ENCODE peak calls at places on chromosomes 5 and 9, in six cellular contexts. Z is endodermal cell; B is mammary epithelial cell; G is ascending aorta; D is naive thymus-derived CD4-positive, alpha-beta T cell; Y is NB4. T is an unnamed sample.

GRCh38 chr9:9790216-9790872 is 822.5 kb downstream of the PTPRD start:
- DNase-seq in Y (peak), D (no peak), G (no peak), B (peak), Z (peak), T (peak)

GRCh38 chr5:4019841-4020240 is 424.2 kb downstream of the IRX1 start:
- DNase-seq in G (no peak), D (no peak), Z (no peak), Y (no peak), B (no peak), T (no peak)

GRCh38 chr5:180604271-180604670 is 13.0 kb upstream of the SCGB3A1 start:
- DNase-seq in G (no peak), D (no peak), Y (no peak), B (no peak), Z (no peak), T (no peak)

GRCh38 chr9:3330792-3331420 is 194.9 kb downstream of the RFX3 start:
- DNase-seq in B (peak), G (no peak), D (no peak), Y (no peak), Z (no peak), T (peak)

GRCh38 chr5:16156152-16156551 is 23.4 kb downstream of the MARCHF11 start:
- DNase-seq in B (no peak), Z (no peak), Y (no peak), D (no peak), G (no peak), T (no peak)

GRCh38 chr5:34957857-34958690 is 28.7 kb downstream of the DNAJC21 start:
- DNase-seq in Y (peak), B (no peak), G (no peak), Z (peak), D (no peak), T (peak)

GRCh38 chr9:128215491-128216404 is 12.6 kb downstream of the DNM1 start:
- DNase-seq in D (no peak), Z (no peak), Y (peak), B (no peak), G (no peak), T (no peak)

GRCh38 chr5:159886312-159886711 is 30.0 kb upstream of the ADRA1B start:
- DNase-seq in Y (no peak), B (no peak), D (no peak), G (no peak), Z (no peak), T (no peak)

GRCh38 chr5:74017786-74018211 is 391.8 kb downstream of the ARHGEF28 start:
- DNase-seq in G (no peak), Z (peak), D (no peak), B (peak), Y (peak), T (peak)

GRCh38 chr5:109927639-109928038 is 237.9 kb downstream of the MAN2A1 start:
- DNase-seq in Z (no peak), D (no peak), G (no peak), B (no peak), Y (no peak), T (no peak)

GRCh38 chr5:180098991-180099732 is 27.6 kb upstream of the RNF130 start:
- DNase-seq in D (no peak), G (peak), B (no peak), Z (no peak), Y (no peak), T (no peak)

GRCh38 chr5:159915913-159916840 is at the start of gene ADRA1B:
- DNase-seq in B (peak), D (no peak), Y (peak), G (peak), Z (peak), T (no peak)

GRCh38 chr9:93665566-93666278 is 89.3 kb downstream of the PHF2 start:
- DNase-seq in B (no peak), Y (no peak), G (peak), D (no peak), Z (peak), T (no peak)

GRCh38 chr5:55338810-55339243 is 31.0 kb downstream of the MTREX start:
- DNase-seq in Y (no peak), D (no peak), B (no peak), Z (no peak), G (peak), T (no peak)

GRCh38 chr5:163790497-163790896 is 285.1 kb downstream of the MAT2B start:
- DNase-seq in Z (no peak), D (no peak), Y (no peak), G (no peak), B (no peak), T (peak)

GRCh38 chr9:117169089-117169488 is 245.8 kb downstream of the ASTN2 start:
- DNase-seq in Z (no peak), D (no peak), G (no peak), Y (no peak), B (no peak), T (no peak)

GRCh38 chr5:18114161-18114802 is 480.0 kb downstream of the TAF11L14 start:
- DNase-seq in D (no peak), B (peak), Y (peak), Z (no peak), G (no peak), T (peak)

GRCh38 chr5:149932445-149933350 is 11.9 kb downstream of the PDE6A start:
- DNase-seq in D (no peak), Z (peak), G (no peak), B (no peak), Y (no peak), T (no peak)

GRCh38 chr9:211557-211956 is 3.1 kb upstream of the DOCK8 start:
- DNase-seq in G (no peak), Z (no peak), Y (peak), D (no peak), B (no peak), T (peak)

GRCh38 chr5:78569441-78569840 is 79.1 kb downstream of the LHFPL2 start:
- DNase-seq in G (no peak), Z (no peak), D (no peak), Y (no peak), B (no peak), T (peak)

GRCh38 chr9:121197135-121197534 is 4.5 kb downstream of the RAB14 start:
- DNase-seq in Y (no peak), B (no peak), D (no peak), Z (no peak), G (no peak), T (no peak)

GRCh38 chr9:89978185-89978584 is 373.4 kb downstream of the GADD45G start:
- DNase-seq in G (no peak), Z (peak), Y (no peak), D (no peak), B (no peak), T (peak)

GRCh38 chr9:104740596-104740995 is 6.9 kb upstream of the NIPSNAP3A start:
- DNase-seq in G (no peak), Y (no peak), B (peak), Z (no peak), D (no peak), T (peak)

GRCh38 chr9:70156729-70157128 is 102.0 kb upstream of the SMC5 start:
- DNase-seq in Z (no peak), G (no peak), B (no peak), Y (no peak), D (no peak), T (no peak)

GRCh38 chr5:172905346-172905756 is 53.9 kb upstream of the RPL26L1 start:
- DNase-seq in D (no peak), B (no peak), Z (no peak), Y (no peak), G (peak), T (no peak)
- H3K4me3 ChIP-seq in D (no peak), B (no peak), Z (no peak), Y (no peak), G (no peak), T (no peak)

GRCh38 chr5:175874462-175875139 is 3.2 kb downstream of the CPLX2 start:
- DNase-seq in G (no peak), Y (no peak), B (no peak), D (no peak), Z (no peak), T (no peak)

GRCh38 chr5:175870820-175871447 is 444 bp upstream of the CPLX2 start:
- DNase-seq in Z (no peak), G (no peak), D (no peak), Y (no peak), B (no peak), T (no peak)

GRCh38 chr5:175876107-175876506 is 4.7 kb downstream of the CPLX2 start:
- DNase-seq in G (no peak), Y (no peak), D (no peak), Z (no peak), B (no peak), T (no peak)

GRCh38 chr5:175872287-175873089 is 1.1 kb downstream of the CPLX2 start:
- DNase-seq in Z (peak), Y (peak), G (no peak), B (no peak), D (no peak), T (no peak)

GRCh38 chr5:175873090-175873454 is 1.7 kb downstream of the CPLX2 start:
- DNase-seq in G (no peak), B (no peak), Z (peak), D (no peak), Y (peak), T (no peak)
- H3K4me3 ChIP-seq in G (no peak), B (no peak), Z (no peak), D (no peak), Y (no peak), T (no peak)

GRCh38 chr9:26656003-26656940 is 236.3 kb downstream of the CAAP1 start:
- DNase-seq in Y (peak), B (no peak), G (no peak), Z (peak), D (no peak), T (no peak)
- H3K4me3 ChIP-seq in Y (no peak), B (peak), G (no peak), Z (no peak), D (no peak), T (no peak)

GRCh38 chr5:151781201-151781600 is 9.4 kb downstream of the G3BP1 start:
- DNase-seq in Y (no peak), B (no peak), D (no peak), G (no peak), Z (no peak), T (no peak)

GRCh38 chr5:151775025-151775606 is 3.4 kb downstream of the G3BP1 start:
- DNase-seq in Z (no peak), B (no peak), D (no peak), G (no peak), Y (no peak), T (no peak)

GRCh38 chr5:151784141-151784540 is 12.4 kb downstream of the G3BP1 start:
- DNase-seq in G (no peak), D (no peak), Y (no peak), Z (peak), B (no peak), T (no peak)

GRCh38 chr5:151779531-151780125 is 7.9 kb downstream of the G3BP1 start:
- DNase-seq in G (no peak), B (no peak), D (no peak), Y (no peak), Z (no peak), T (no peak)

GRCh38 chr5:151780348-151780747 is 8.6 kb downstream of the G3BP1 start:
- DNase-seq in Y (no peak), B (no peak), D (no peak), Z (peak), G (no peak), T (no peak)
- H3K4me3 ChIP-seq in Y (no peak), B (no peak), D (no peak), Z (no peak), G (no peak), T (no peak)

GRCh38 chr5:59587489-59588337 is 305.8 kb downstream of the PDE4D start:
- DNase-seq in D (no peak), Z (peak), G (no peak), Y (no peak), B (no peak), T (peak)
- H3K4me3 ChIP-seq in D (no peak), Z (peak), G (peak), Y (no peak), B (no peak), T (no peak)

DNA sequence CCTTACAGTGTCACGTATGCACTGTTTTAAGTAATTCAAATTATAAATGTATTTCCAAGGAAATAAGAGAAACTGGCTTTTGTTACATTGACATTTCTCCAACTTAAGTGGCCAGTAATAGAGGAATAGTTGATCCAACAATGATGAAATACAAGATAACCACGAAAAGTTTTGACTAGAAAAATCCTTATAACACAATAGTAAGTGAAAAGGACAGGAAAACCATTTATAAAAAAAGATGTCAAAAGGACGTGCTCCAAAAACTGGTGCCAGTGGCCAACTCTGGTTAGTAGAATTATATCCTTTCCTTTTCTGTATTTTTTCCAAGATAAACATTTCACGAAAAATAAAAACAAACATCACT is 210.9 kb downstream of the GAPVD1 start:
- DNase-seq in Z (no peak), B (no peak), Y (no peak), G (no peak), D (no peak), T (no peak)
- H3K4me3 ChIP-seq in Z (no peak), B (no peak), Y (no peak), G (no peak), D (no peak), T (no peak)

GRCh38 chr5:141681695-141682641 is at the start of gene ARAP3:
- DNase-seq in B (peak), Y (peak), G (peak), Z (peak), D (no peak), T (peak)
- H3K4me3 ChIP-seq in B (peak), Y (peak), G (peak), Z (peak), D (peak), T (peak)

GRCh38 chr9:97220894-97221477 is 86.5 kb upstream of the CCDC180 start:
- DNase-seq in G (no peak), D (no peak), B (no peak), Y (no peak), Z (peak), T (no peak)
- H3K4me3 ChIP-seq in G (peak), D (peak), B (no peak), Y (no peak), Z (peak), T (no peak)